ENCODE peak calls at places on chromosomes 4 and X, in ten cellular contexts. H, D, V, G, M, S, O, L, T and I are unnamed samples.

GRCh38 chr4:38381788-38382187 is 282.2 kb upstream of the KLF3 start:
- DNase-seq in L (no peak), H (no peak), D (no peak), G (no peak), M (no peak), T (no peak), S (no peak), O (no peak), V (no peak), I (no peak)

GRCh38 chr4:47990145-47990544 is 26.3 kb downstream of the CNGA1 start:
- DNase-seq in H (no peak), M (no peak), L (no peak), V (no peak), T (no peak), G (no peak), S (no peak), O (no peak), D (no peak), I (no peak)

GRCh38 chr4:169439244-169439643 is 168.5 kb upstream of the SH3RF1 start:
- DNase-seq in M (no peak), O (no peak), G (no peak), H (no peak), V (no peak), S (no peak), T (no peak), L (no peak), D (no peak), I (no peak)

GRCh38 chr4:120812216-120812615 is 110.3 kb downstream of the PRDM5 start:
- DNase-seq in O (no peak), L (no peak), G (no peak), H (peak), M (no peak), V (no peak), T (no peak), S (no peak), D (no peak), I (no peak)

GRCh38 chr4:7326693-7327340 is 107.9 kb downstream of the PSAPL1 start:
- DNase-seq in D (no peak), H (no peak), O (no peak), G (no peak), V (no peak), L (no peak), S (no peak), T (no peak), M (no peak), I (no peak)

GRCh38 chr4:7650606-7651400 is 216.1 kb upstream of the PSAPL1 start:
- DNase-seq in T (no peak), H (peak), M (no peak), V (peak), L (peak), S (no peak), D (peak), O (no peak), G (no peak), I (no peak)

GRCh38 chrX:123983240-123983639 is 21.7 kb downstream of the STAG2 start:
- DNase-seq in G (no peak), H (no peak), L (no peak), S (no peak), V (no peak), M (no peak), T (no peak), D (no peak), O (no peak), I (no peak)

GRCh38 chrX:42415636-42416035 is 362.3 kb downstream of the PPP1R2C start:
- DNase-seq in M (no peak), D (no peak), T (no peak), G (no peak), H (no peak), V (no peak), O (no peak), L (no peak), S (no peak), I (no peak)

GRCh38 chr4:76620723-76621463 is 185.9 kb downstream of the SHROOM3 start:
- DNase-seq in G (no peak), O (no peak), T (peak), L (no peak), M (no peak), S (no peak), V (no peak), H (no peak), D (peak), I (no peak)

GRCh38 chrX:42678133-42678532 is 99.8 kb downstream of the PPP1R2C start:
- DNase-seq in T (peak), G (no peak), D (no peak), V (no peak), H (peak), L (no peak), S (no peak), O (peak), M (no peak), I (no peak)

GRCh38 chr4:88002786-88003185 is 4.6 kb upstream of the PKD2 start:
- DNase-seq in G (no peak), L (no peak), D (no peak), V (no peak), O (peak), M (no peak), T (no peak), S (no peak), H (peak), I (no peak)

GRCh38 chrX:35016051-35016450 is 73.5 kb downstream of the FAM47B start:
- DNase-seq in H (peak), S (no peak), T (no peak), D (no peak), O (no peak), G (no peak), V (no peak), M (no peak), L (no peak), I (no peak)

GRCh38 chrX:103919336-103919682 is 43.1 kb upstream of the TMSB15B start:
- DNase-seq in G (no peak), V (no peak), M (no peak), S (no peak), L (no peak), H (peak), D (peak), T (peak), O (peak), I (peak)

GRCh38 chr4:30537462-30537861 is 182.7 kb upstream of the PCDH7 start:
- DNase-seq in S (no peak), D (no peak), V (no peak), T (peak), H (peak), O (peak), L (no peak), M (no peak), G (no peak), I (peak)

GRCh38 chr4:76757418-76757910 is 140.5 kb downstream of the SOWAHB start:
- DNase-seq in L (no peak), T (no peak), V (no peak), O (no peak), H (no peak), M (no peak), D (no peak), G (no peak), S (no peak), I (no peak)

GRCh38 chr4:156102411-156102810 is 148.7 kb upstream of the CTSO start:
- DNase-seq in D (no peak), G (no peak), T (no peak), M (no peak), S (no peak), V (no peak), L (no peak), O (no peak), H (no peak), I (no peak)

GRCh38 chr4:54661686-54662085 is 3.9 kb downstream of the KIT start:
- DNase-seq in H (peak), O (no peak), D (no peak), M (no peak), L (no peak), V (no peak), S (no peak), T (peak), G (no peak), I (peak)

GRCh38 chr4:115711575-115711974 is 598.2 kb upstream of the NDST4 start:
- DNase-seq in D (no peak), T (peak), M (no peak), H (no peak), G (no peak), O (no peak), S (no peak), L (no peak), V (peak), I (no peak)

GRCh38 chrX:148905376-148905775 is 405.0 kb downstream of the AFF2 start:
- DNase-seq in O (no peak), M (no peak), D (no peak), T (no peak), L (no peak), V (no peak), S (no peak), G (no peak), H (no peak), I (no peak)

GRCh38 chr4:122205687-122206086 is 53.6 kb downstream of the BLTP1 start:
- DNase-seq in V (no peak), S (no peak), M (no peak), L (no peak), D (no peak), G (no peak), H (no peak), O (peak), T (peak), I (no peak)

GRCh38 chr4:112517911-112518310 is 1.9 kb upstream of the NEUROG2 start:
- DNase-seq in H (no peak), V (no peak), G (no peak), M (no peak), T (no peak), O (no peak), S (no peak), L (no peak), D (peak), I (no peak)

GRCh38 chr4:181933471-181933870 is 309.7 kb upstream of the TENM3 start:
- DNase-seq in D (no peak), S (no peak), T (no peak), H (no peak), M (no peak), G (no peak), V (no peak), L (no peak), O (no peak), I (no peak)

GRCh38 chr4:27720010-27720766 is 859.5 kb downstream of the STIM2 start:
- DNase-seq in G (no peak), H (peak), T (no peak), V (no peak), D (no peak), O (no peak), M (no peak), L (no peak), S (no peak), I (no peak)

GRCh38 chrX:132489256-132490085 is 633 bp upstream of the MBNL3 start:
- DNase-seq in V (peak), L (peak), G (peak), S (peak), D (peak), H (peak), O (peak), T (peak), M (peak), I (peak)